ENCODE peak calls at places on chromosomes 3 and 15, in five cellular contexts. W is Peyer's patch, O is stomach, E is upper lobe of left lung, S is gastrocnemius medialis. C is an unnamed sample.

GRCh38 chr15:46450112-46450809 is 815.4 kb downstream of the SQOR start:
- DNase-seq in W (no peak), S (no peak), O (no peak), E (no peak), C (no peak)

GRCh38 chr3:5875056-5875455 is 687.5 kb downstream of the EDEM1 start:
- DNase-seq in O (no peak), E (no peak), W (no peak), S (no peak), C (no peak)

GRCh38 chr3:123244128-123244527 is 42.4 kb downstream of the SEC22A start:
- DNase-seq in W (peak; percentile 18), O (no peak), E (peak; percentile 21), S (no peak), C (no peak)

GRCh38 chr3:25144430-25144829 is 283.6 kb upstream of the RARB start:
- DNase-seq in E (no peak), O (no peak), W (no peak), S (no peak), C (no peak)

GRCh38 chr3:184697845-184698244 is 14.0 kb downstream of the MAGEF1 start:
- DNase-seq in S (no peak), O (no peak), W (no peak), E (no peak), C (no peak)

GRCh38 chr3:51617597-51617996 is 53.5 kb upstream of the TEX264 start:
- DNase-seq in E (peak; percentile 72), S (no peak), W (no peak), O (no peak), C (no peak)

GRCh38 chr15:90213818-90214204 is 12.7 kb downstream of the SEMA4B start:
- DNase-seq in O (no peak), S (no peak), E (no peak), W (peak; percentile 89), C (no peak)

GRCh38 chr15:56910801-56911200 is 7.6 kb upstream of the TCF12 start:
- DNase-seq in O (no peak), S (no peak), W (no peak), E (no peak), C (no peak)

GRCh38 chr15:62163847-62164499 is 1.1 kb downstream of the C2CD4B start:
- DNase-seq in S (no peak), O (peak; percentile 37), W (no peak), E (no peak), C (no peak)

GRCh38 chr15:63371297-63371918 is 10.2 kb downstream of the CA12 start:
- DNase-seq in E (no peak), S (no peak), O (no peak), W (no peak), C (no peak)

GRCh38 chr3:149902498-149903139 is 68.1 kb downstream of the PFN2 start:
- DNase-seq in E (no peak), S (no peak), W (no peak), O (no peak), C (no peak)

GRCh38 chr15:74541494-74542191 is 623 bp downstream of the ARID3B start:
- DNase-seq in W (peak; percentile 66), S (peak; percentile 7), E (peak; percentile 75), O (peak; percentile 30), C (no peak)

GRCh38 chr15:49902791-49903481 is 216.1 kb downstream of the ATP8B4 start:
- DNase-seq in E (no peak), O (no peak), W (no peak), S (no peak), C (no peak)

GRCh38 chr3:71146673-71147072 is 436.9 kb downstream of the FOXP1 start:
- DNase-seq in W (no peak), E (no peak), S (no peak), O (no peak), C (no peak)

GRCh38 chr15:66133247-66133646 is 120.3 kb downstream of the MEGF11 start:
- DNase-seq in E (no peak), S (no peak), W (no peak), O (no peak), C (no peak)

GRCh38 chr3:51813539-51813938 is 34.5 kb upstream of the IQCF6 start:
- DNase-seq in W (no peak), S (no peak), O (peak; percentile 30), E (peak; percentile 48), C (peak; percentile 84)

GRCh38 chr3:112871735-112872134 is 25.1 kb upstream of the CD200R1L start:
- DNase-seq in S (no peak), W (no peak), O (no peak), E (no peak), C (no peak)

GRCh38 chr3:16884084-16884747 is 539 bp upstream of the PLCL2 start:
- DNase-seq in E (peak; percentile 57), S (peak; percentile 66), W (peak; percentile 78), O (peak; percentile 58), C (no peak)

GRCh38 chr3:11391172-11391879 is 119.1 kb downstream of the ATG7 start:
- DNase-seq in E (no peak), S (no peak), O (no peak), W (no peak), C (no peak)

GRCh38 chr15:89462198-89462912 is 34.0 kb downstream of the RHCG start:
- DNase-seq in O (no peak), S (no peak), W (no peak), E (no peak), C (no peak)

GRCh38 chr3:49641292-49641691 is 32.9 kb upstream of the APEH start:
- DNase-seq in E (no peak), O (no peak), S (no peak), W (no peak), C (no peak)

GRCh38 chr3:151328298-151329036 is 882 bp downstream of the P2RY13 start:
- DNase-seq in W (no peak), O (no peak), E (peak; percentile 26), S (no peak), C (no peak)

GRCh38 chr15:45234562-45235235 is 17.3 kb upstream of the SLC28A2 start:
- DNase-seq in S (no peak), O (no peak), E (no peak), W (no peak), C (no peak)

GRCh38 chr3:112333386-112334334 is 704 bp downstream of the CD200 start:
- DNase-seq in S (no peak), O (no peak), E (no peak), W (no peak), C (no peak)

GRCh38 chr15:90165659-90166489 is 35.3 kb upstream of the SEMA4B start:
- DNase-seq in O (peak; percentile 87), E (peak; percentile 95), S (no peak), W (peak; percentile 40), C (no peak)

GRCh38 chr15:99732711-99733267 is 448 bp downstream of the LYSMD4 start:
- DNase-seq in E (no peak), S (no peak), W (no peak), O (peak; percentile 33), C (no peak)

DNA sequence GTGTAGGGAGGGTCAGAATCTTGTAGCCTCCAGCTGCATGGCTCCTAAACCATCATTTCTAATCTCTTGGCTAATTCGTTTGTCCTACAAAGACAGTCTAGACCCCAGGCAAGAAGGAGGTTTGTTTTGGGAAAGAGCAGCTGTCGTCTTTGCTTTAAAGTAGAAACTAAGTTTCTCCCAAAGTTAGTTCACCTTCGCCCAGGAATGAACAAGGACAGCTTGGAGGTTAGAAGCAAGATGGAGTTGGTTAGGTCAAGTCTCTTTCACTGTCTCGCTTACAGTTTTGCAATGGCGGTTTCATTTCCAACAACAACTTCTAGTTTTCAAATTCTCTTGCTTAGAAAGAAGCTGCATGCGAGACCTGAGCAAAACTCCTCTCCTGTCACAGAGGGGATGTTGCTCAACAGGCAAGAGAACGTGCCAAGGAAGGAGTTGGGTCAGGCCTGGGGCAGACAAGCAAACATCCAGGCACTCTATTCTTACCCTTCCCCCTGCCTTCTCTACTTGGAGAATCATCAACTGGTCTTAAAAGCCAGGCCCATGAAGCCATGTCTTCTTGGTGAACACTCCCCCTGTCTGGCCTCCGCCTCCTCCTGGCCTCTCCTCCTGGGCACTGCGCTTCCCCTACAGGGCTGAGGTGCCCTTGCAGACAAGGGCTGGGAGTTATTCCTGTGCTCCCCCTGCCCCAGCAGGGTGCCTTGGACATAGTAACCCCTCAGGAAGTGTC is 57.6 kb downstream of the TMEM44 start:
- DNase-seq in O (no peak), S (no peak), W (no peak), E (peak; percentile 49), C (no peak)
- TF ChIP-seq CTCF in O (no peak), S (no peak), W (no peak), E (no peak), C (no peak)

GRCh38 chr3:128548426-128549282 is 55.7 kb upstream of the GATA2 start:
- DNase-seq in W (no peak), S (no peak), E (no peak), O (peak; percentile 18), C (peak; percentile 78)
- TF ChIP-seq POLR2A in W (no peak), S (no peak), E (no peak), O (no peak), C (no peak)

DNA sequence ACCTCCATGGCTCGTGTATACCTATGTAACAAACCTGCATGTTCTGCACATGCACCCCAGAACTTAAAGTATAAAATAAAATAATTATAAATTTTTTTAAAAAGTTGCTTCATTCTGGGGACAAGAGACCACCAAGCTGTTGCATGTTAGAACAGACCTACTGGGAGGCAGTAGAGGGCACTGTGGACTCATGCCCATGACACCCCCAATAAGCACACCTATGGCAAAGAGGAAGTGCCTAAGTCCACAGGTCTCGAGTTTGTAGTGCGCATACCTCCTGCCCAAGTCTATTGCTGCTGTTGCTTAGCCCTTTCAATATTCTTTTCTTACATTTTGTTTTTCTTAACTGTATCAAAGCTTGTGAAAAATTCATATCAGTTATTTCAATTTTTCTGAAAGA is 267.9 kb upstream of the THBS1 start:
- DNase-seq in W (no peak), O (no peak), E (no peak), S (no peak), C (no peak)
- TF ChIP-seq CTCF in W (peak; percentile 57), O (no peak), E (no peak), S (no peak), C (no peak)

GRCh38 chr15:40951764-40952163 is 1.5 kb upstream of the CHAC1 start:
- DNase-seq in O (no peak), W (no peak), S (no peak), E (no peak), C (no peak)

GRCh38 chr15:40952301-40952900 is 870 bp upstream of the CHAC1 start:
- DNase-seq in O (no peak), W (no peak), E (no peak), S (no peak), C (no peak)

GRCh38 chr15:40953713-40954074 is 423 bp downstream of the CHAC1 start:
- DNase-seq in O (no peak), E (no peak), W (no peak), S (no peak), C (no peak)

GRCh38 chr15:40955141-40955903 is 2.1 kb downstream of the CHAC1 start:
- DNase-seq in O (no peak), W (no peak), E (no peak), S (no peak), C (no peak)

DNA sequence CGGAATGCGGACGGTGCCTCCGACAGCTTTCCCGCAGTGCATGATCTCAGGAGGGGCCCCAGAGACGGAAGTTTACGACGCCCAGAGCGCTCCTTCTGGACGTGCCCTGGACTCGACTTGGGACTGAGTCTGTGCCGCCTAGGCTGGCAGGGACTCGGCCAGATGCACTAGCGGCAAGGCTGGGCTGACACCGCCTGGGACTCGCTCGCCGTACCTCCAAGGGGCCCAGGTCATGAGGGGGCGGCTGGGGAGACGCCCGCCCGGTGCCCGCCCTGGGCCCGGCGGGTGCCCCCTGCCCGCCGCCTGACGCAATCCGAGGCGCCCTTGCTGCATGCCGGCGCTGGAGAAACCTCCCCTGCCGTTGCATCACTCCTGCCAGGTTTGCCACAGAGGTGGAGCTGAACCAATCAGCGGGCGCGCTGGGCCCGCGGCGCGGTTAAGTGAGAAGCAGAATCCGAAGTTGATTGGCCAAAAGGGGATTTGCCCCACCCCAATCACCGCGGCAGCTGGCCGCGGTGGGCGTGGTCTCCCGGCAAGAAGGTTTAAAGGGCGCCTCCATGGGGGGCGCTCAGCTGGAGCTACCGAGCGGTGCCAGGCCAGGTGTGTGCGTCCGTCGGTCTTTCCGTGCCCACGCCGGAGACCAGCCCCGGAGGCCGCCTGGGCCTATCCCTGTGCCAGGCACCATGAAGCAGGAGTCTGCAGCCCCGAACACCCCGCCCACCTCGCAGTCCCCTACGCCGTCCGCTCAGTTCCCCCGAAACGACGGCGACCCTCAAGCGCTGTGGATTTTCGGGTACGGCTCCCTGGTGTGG is at the start of gene CHAC1:
- DNase-seq in O (peak; percentile 98), S (peak; percentile 95), E (peak; percentile 98), W (peak; percentile 92), C (peak; percentile 98)
- TF ChIP-seq POLR2A in O (no peak), S (peak; percentile 97), E (peak; percentile 84), W (peak; percentile 74), C (peak; percentile 22)